ENCODE peak calls at places on chromosomes 4 and X, in five cellular contexts. S is tibial nerve, U is upper lobe of right lung, H is lower leg skin, P is GM20000. X is an unnamed sample.

GRCh38 chr4:19346636-19347035 is 905.1 kb upstream of the SLIT2 start:
- DNase-seq in S (no peak), U (no peak), H (no peak), P (no peak), X (no peak)

GRCh38 chr4:152937535-152938236 is 1.6 kb downstream of the FHDC1 start:
- DNase-seq in S (no peak), U (peak; percentile 78), H (peak; percentile 88), P (peak; percentile 68), X (no peak)

GRCh38 chr4:122679317-122679716 is 53.2 kb upstream of the BBS12 start:
- DNase-seq in S (no peak), U (no peak), H (no peak), P (no peak), X (no peak)

GRCh38 chrX:71228063-71228642 is 5.1 kb downstream of the GJB1 start:
- DNase-seq in S (no peak), U (no peak), H (no peak), P (no peak), X (no peak)

GRCh38 chr4:98006814-98007412 is 136.4 kb downstream of the STPG2 start:
- DNase-seq in S (no peak), U (no peak), H (no peak), P (no peak), X (no peak)

GRCh38 chr4:74331944-74332343 is 23.7 kb downstream of the EPGN start:
- DNase-seq in S (no peak), U (no peak), H (no peak), P (no peak), X (no peak)

GRCh38 chr4:20276848-20277247 is 25.1 kb downstream of the SLIT2 start:
- DNase-seq in S (no peak), U (no peak), H (no peak), P (no peak), X (no peak)

GRCh38 chrX:41468647-41469323 is 21.6 kb downstream of the NYX start:
- DNase-seq in S (no peak), U (no peak), H (peak; percentile 68), P (no peak), X (no peak)

GRCh38 chrX:41600266-41600665 is 88.5 kb upstream of the GPR34 start:
- DNase-seq in S (no peak), U (no peak), H (no peak), P (no peak), X (no peak)

GRCh38 chr4:165185448-165185847 is 21.9 kb upstream of the KLHL2 start:
- DNase-seq in S (no peak), U (no peak), H (no peak), P (no peak), X (no peak)

GRCh38 chrX:110444996-110445395 is 86.3 kb downstream of the RTL9 start:
- DNase-seq in S (no peak), U (no peak), H (peak; percentile 0), P (no peak), X (no peak)

GRCh38 chrX:110437686-110438085 is 79.0 kb downstream of the RTL9 start:
- DNase-seq in S (no peak), U (no peak), H (no peak), P (no peak), X (no peak)

GRCh38 chrX:110440016-110440805 is 81.6 kb downstream of the RTL9 start:
- DNase-seq in S (no peak), U (no peak), H (no peak), P (no peak), X (no peak)

GRCh38 chrX:110448459-110448858 is 89.8 kb downstream of the RTL9 start:
- DNase-seq in S (no peak), U (no peak), H (no peak), P (no peak), X (no peak)

GRCh38 chrX:110442631-110443030 is 84.0 kb downstream of the RTL9 start:
- DNase-seq in S (no peak), U (no peak), H (no peak), P (peak; percentile 9), X (no peak)
- TF ChIP-seq CTCF in S (no peak), U (no peak), H (no peak), P (no peak), X (no peak)

DNA sequence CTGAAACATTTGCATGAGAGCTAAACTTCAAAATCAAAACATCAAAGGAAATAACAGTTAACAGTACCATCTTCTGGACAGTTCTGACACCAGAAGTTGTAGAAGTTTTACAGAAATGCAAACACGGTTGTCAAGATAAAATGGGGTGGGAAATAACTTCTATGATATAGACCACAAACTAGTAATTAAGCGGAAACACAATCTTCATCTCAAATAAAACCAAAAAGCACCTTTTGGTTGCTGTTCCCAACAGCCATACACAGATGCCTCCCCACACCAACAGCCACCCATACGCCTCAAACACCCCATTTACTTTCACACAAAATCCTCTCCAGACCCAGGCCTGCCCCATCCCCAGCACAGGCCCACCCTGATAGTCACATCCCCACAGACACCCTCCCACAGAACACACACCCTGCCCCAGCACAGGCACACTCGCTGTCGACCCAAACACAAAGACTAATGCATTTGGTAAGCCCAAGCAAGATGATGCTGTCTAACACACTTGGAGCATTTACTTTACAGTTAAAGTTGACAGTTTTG is 64.3 kb downstream of the TAPT1 start:
- DNase-seq in S (no peak), U (no peak), H (no peak), P (no peak), X (no peak)
- TF ChIP-seq CTCF in S (no peak), U (no peak), H (no peak), P (no peak), X (no peak)

GRCh38 chrX:307261-308111 is 11.1 kb downstream of the GTPBP6 start:
- DNase-seq in S (no peak), U (peak; percentile 64), H (peak; percentile 64), P (no peak), X (peak; percentile 61)
- TF ChIP-seq CTCF in S (no peak), U (no peak), H (no peak), P (no peak), X (no peak)

GRCh38 chr4:106266201-106266600 is 49.8 kb downstream of the TBCK start:
- DNase-seq in S (no peak), U (no peak), H (no peak), P (peak; percentile 12), X (no peak)
- TF ChIP-seq CTCF in S (peak; percentile 21), U (peak; percentile 50), H (no peak), P (peak; percentile 12), X (peak; percentile 63)

DNA sequence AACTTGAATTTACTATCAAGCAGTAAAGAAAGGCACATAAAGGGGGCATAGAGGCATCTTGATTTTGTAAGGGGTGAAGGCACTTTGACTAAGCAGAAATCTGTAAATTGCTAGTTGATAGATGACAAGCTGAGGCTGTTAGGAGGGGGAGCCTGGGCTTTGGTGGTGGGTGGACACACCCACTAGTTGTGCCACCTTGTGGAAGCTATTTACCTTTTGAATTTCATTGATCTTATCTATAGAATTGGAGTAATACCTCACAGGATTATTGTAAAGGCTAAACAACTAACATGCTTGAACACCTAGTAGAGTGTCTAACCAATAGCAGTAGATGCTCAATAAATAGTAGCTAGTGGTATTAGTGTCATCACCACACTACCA is 142.8 kb upstream of the KCNIP4 start:
- DNase-seq in S (no peak), U (no peak), H (no peak), P (no peak), X (no peak)
- TF ChIP-seq CTCF in S (no peak), U (no peak), H (no peak), P (no peak), X (no peak)

DNA sequence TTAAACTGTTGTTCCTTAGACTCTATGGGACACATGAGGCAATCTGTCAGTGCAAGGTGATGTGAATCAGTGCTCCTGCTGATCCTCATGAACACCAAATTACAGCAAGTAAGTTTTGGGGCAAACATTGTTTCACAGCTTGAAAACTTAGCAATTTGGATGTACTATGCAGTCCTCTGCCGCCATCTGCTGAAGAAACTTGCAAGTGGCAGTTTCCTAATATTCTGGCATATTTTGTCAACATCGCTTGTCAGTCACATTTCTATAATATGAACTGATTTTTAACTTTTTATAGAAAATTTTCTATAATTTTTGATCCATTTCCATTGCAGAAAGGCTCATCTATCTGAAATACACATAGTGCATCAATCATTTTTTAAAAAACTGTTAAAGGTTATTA is 56.3 kb downstream of the ZAR1 start:
- DNase-seq in S (peak; percentile 32), U (no peak), H (no peak), P (no peak), X (no peak)
- TF ChIP-seq CTCF in S (peak; percentile 36), U (peak; percentile 48), H (no peak), P (peak; percentile 43), X (peak; percentile 34)

DNA sequence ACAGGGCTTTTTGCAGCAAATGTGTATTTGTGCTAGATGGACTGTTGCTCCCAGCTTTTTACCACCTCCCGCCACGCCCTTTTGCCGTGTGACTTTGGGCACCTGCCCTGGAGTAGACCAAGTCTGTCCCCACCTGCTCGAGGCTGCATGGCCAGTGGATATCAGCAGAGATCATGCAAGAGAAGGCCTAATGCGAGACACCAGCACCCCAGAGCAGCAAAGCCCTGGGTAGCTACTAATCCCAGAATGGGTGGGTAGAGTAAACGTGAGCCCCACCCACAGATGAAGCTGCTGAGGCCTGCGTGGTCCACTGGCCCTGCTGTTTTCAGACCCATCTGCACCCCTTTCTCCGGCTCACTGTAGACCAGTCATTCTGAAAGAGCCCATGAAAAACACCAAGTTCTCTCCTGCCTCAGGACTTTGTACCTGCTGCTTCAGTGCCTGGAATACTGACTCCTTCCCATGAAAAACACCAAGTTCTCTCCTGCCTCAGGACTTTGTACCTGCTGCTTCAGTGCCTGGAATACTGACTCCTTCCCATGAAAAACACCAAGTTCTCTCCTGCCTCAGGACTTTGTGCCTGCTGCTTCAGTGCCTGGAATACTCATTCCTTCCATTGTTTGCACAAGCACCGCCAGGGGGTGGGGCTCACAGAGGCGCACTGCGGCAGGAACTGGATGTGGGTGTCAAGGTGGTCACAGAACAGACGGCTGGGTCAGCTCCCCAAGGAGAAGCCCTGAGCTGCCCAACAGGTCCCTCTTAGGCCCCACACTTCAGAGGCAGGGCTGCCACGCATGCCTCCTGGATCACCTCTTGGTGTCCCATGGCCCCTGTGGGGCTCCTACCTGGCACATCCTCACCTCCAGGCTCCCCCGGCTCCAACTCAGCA is 5.1 kb upstream of the TNIP2 start:
- DNase-seq in S (no peak), U (peak; percentile 78), H (no peak), P (peak; percentile 49), X (peak; percentile 64)
- TF ChIP-seq CTCF in S (no peak), U (no peak), H (no peak), P (no peak), X (no peak)

X was measured in tibial artery.